ENCODE peak calls at places on chromosomes 4 and X, in eight cellular contexts. O is astrocyte; B is CD4-positive, alpha-beta T cell; U is suprapubic skin; C is osteocyte; K is lower lobe of right lung; R is omental fat pad; I is colonic mucosa. T is an unnamed sample.

GRCh38 chrX:39577206-39577605 is 520.6 kb downstream of the BCOR start:
- DNase-seq in O (peak), B (no peak), U (no peak), C (no peak), K (no peak), R (no peak), I (no peak), T (no peak)

GRCh38 chr4:166165829-166166420 is 292.9 kb downstream of the TLL1 start:
- DNase-seq in O (peak), B (no peak), U (no peak), C (no peak), K (no peak), R (no peak), I (peak), T (no peak)

GRCh38 chrX:103678199-103678993 is 8.1 kb downstream of the MORF4L2 start:
- DNase-seq in O (peak), B (no peak), U (no peak), C (no peak), K (no peak), R (no peak), I (no peak), T (no peak)

GRCh38 chr4:71126719-71127118 is 133.3 kb downstream of the DCK start:
- DNase-seq in O (peak), B (no peak), U (no peak), C (no peak), K (no peak), R (no peak), I (no peak), T (no peak)

GRCh38 chrX:35842657-35843056 is 44.5 kb downstream of the MAGEB16 start:
- DNase-seq in O (no peak), B (no peak), U (no peak), C (no peak), K (no peak), R (no peak), I (no peak), T (no peak)

GRCh38 chr4:54063224-54063623 is 1.2 kb downstream of the CHIC2 start:
- DNase-seq in O (peak), B (no peak), U (no peak), C (no peak), K (no peak), R (no peak), I (no peak), T (no peak)

GRCh38 chr4:75469896-75470295 is 44.3 kb downstream of the RCHY1 start:
- DNase-seq in O (no peak), B (no peak), U (no peak), C (no peak), K (no peak), R (no peak), I (no peak), T (no peak)

GRCh38 chr4:7824218-7824617 is 115.4 kb downstream of the AFAP1 start:
- DNase-seq in O (peak), B (no peak), U (no peak), C (no peak), K (no peak), R (no peak), I (no peak), T (no peak)

GRCh38 chr4:19835429-19835828 is 416.3 kb upstream of the SLIT2 start:
- DNase-seq in O (no peak), B (no peak), U (no peak), C (no peak), K (no peak), R (no peak), I (no peak), T (no peak)

GRCh38 chr4:20044936-20045335 is 206.8 kb upstream of the SLIT2 start:
- DNase-seq in O (no peak), B (no peak), U (no peak), C (no peak), K (no peak), R (no peak), I (no peak), T (no peak)

GRCh38 chrX:40573763-40574162 is 7.0 kb upstream of the ATP6AP2 start:
- DNase-seq in O (no peak), B (no peak), U (no peak), C (no peak), K (no peak), R (no peak), I (no peak), T (no peak)

GRCh38 chrX:69067841-69068240 is 97.4 kb downstream of the PJA1 start:
- DNase-seq in O (no peak), B (no peak), U (peak), C (peak), K (no peak), R (no peak), I (no peak), T (no peak)

GRCh38 chr4:110183058-110183457 is 15.4 kb downstream of the ELOVL6 start:
- DNase-seq in O (no peak), B (no peak), U (no peak), C (no peak), K (no peak), R (no peak), I (no peak), T (no peak)

GRCh38 chr4:166143227-166143626 is 270.2 kb downstream of the TLL1 start:
- DNase-seq in O (peak), B (no peak), U (no peak), C (no peak), K (no peak), R (no peak), I (no peak), T (no peak)

GRCh38 chrX:1205681-1206611 is 6.5 kb downstream of the CRLF2 start:
- DNase-seq in O (peak), B (no peak), U (no peak), C (peak), K (no peak), R (no peak), I (peak), T (no peak)

GRCh38 chrX:149757206-149758067 is 16.4 kb upstream of the HSFX1 start:
- DNase-seq in O (no peak), B (no peak), U (no peak), C (no peak), K (no peak), R (no peak), I (peak), T (no peak)

GRCh38 chrX:45347877-45348675 is 147.4 kb upstream of the DIPK2B start:
- DNase-seq in O (peak), B (no peak), U (no peak), C (no peak), K (no peak), R (no peak), I (no peak), T (no peak)

GRCh38 chr4:128571747-128572146 is 237.8 kb upstream of the JADE1 start:
- DNase-seq in O (peak), B (no peak), U (no peak), C (no peak), K (no peak), R (no peak), I (no peak), T (no peak)

GRCh38 chr4:7192252-7193039 is at the start of gene SORCS2:
- DNase-seq in O (no peak), B (peak), U (no peak), C (peak), K (peak), R (no peak), I (peak), T (no peak)

GRCh38 chr4:10075953-10076391 is 40.6 kb downstream of the WDR1 start:
- DNase-seq in O (no peak), B (no peak), U (no peak), C (no peak), K (no peak), R (no peak), I (no peak), T (no peak)

GRCh38 chr4:570754-571153 is 5.3 kb downstream of the TMEM271 start:
- DNase-seq in O (no peak), B (no peak), U (no peak), C (no peak), K (no peak), R (no peak), I (no peak), T (no peak)

GRCh38 chr4:30866907-30867306 is 146.7 kb downstream of the PCDH7 start:
- DNase-seq in O (peak), B (no peak), U (no peak), C (no peak), K (no peak), R (no peak), I (no peak), T (no peak)

GRCh38 chr4:26701786-26702227 is 117.9 kb downstream of the TBC1D19 start:
- DNase-seq in O (peak), B (no peak), U (no peak), C (no peak), K (no peak), R (no peak), I (no peak), T (no peak)

GRCh38 chr4:39754309-39754708 is 56.4 kb downstream of the UBE2K start:
- DNase-seq in O (no peak), B (no peak), U (no peak), C (no peak), K (no peak), R (no peak), I (no peak), T (no peak)

GRCh38 chr4:87240341-87240740 is 19.9 kb upstream of the KLHL8 start:
- DNase-seq in O (no peak), B (no peak), U (no peak), C (no peak), K (no peak), R (no peak), I (no peak), T (no peak)

GRCh38 chr4:152591876-152592275 is 56.0 kb upstream of the FBXW7 start:
- DNase-seq in O (no peak), B (no peak), U (no peak), C (no peak), K (no peak), R (no peak), I (no peak), T (no peak)

GRCh38 chrX:105483011-105483410 is 262.5 kb upstream of the TEX13A start:
- DNase-seq in O (peak), B (no peak), U (no peak), C (no peak), K (no peak), R (no peak), I (no peak), T (no peak)

GRCh38 chr4:52657630-52658501 is 1.2 kb downstream of the USP46 start:
- DNase-seq in O (no peak), B (no peak), U (peak), C (no peak), K (no peak), R (no peak), I (peak), T (no peak)

GRCh38 chr4:25926473-25926872 is 12.5 kb downstream of the SMIM20 start:
- DNase-seq in O (no peak), B (peak), U (no peak), C (no peak), K (no peak), R (no peak), I (no peak), T (no peak)

GRCh38 chrX:24133280-24133679 is 16.2 kb upstream of the ZFX start:
- DNase-seq in O (no peak), B (no peak), U (no peak), C (no peak), K (no peak), R (no peak), I (no peak), T (no peak)

GRCh38 chr4:152094851-152095700 is 334.3 kb upstream of the GATB start:
- DNase-seq in O (peak), B (no peak), U (no peak), C (no peak), K (no peak), R (no peak), I (peak), T (no peak)

GRCh38 chrX:68292471-68292870 is 140.8 kb downstream of the OPHN1 start:
- DNase-seq in O (peak), B (no peak), U (no peak), C (no peak), K (no peak), R (no peak), I (no peak), T (no peak)

DNA sequence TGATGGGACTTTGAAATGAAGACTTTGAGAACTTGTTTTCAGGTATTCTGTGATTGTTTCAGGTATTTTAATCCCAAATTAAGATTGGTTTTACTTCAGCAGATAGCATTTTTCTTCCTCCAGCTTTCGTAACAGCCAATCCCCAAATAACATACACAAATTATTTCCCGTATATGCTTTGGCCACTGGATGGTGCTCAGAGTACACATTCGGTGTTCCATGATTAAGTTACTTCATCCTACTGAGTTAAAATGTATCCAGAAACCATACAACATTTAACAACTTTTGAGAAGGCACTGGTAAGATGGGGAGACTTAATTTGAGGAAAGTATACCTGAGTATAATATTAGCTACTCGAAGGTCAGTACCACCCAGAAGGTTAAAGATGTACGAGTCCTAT is 233.4 kb upstream of the FAM47A start:
- DNase-seq in O (no peak), B (no peak), U (no peak), C (no peak), K (no peak), R (no peak), I (no peak), T (no peak)
- TF ChIP-seq CTCF in O (peak), B (no peak), U (no peak), C (peak), K (peak), R (no peak), I (no peak), T (no peak)

GRCh38 chrX:153190384-153190783 is 11.3 kb downstream of the MAGEA1 start:
- DNase-seq in O (no peak), B (no peak), U (no peak), C (no peak), K (no peak), R (no peak), I (no peak), T (no peak)

GRCh38 chrX:153181822-153182221 is 2.7 kb downstream of the MAGEA1 start:
- DNase-seq in O (no peak), B (no peak), U (no peak), C (no peak), K (no peak), R (no peak), I (no peak), T (no peak)

GRCh38 chrX:153179131-153179530 is at the start of gene MAGEA1:
- DNase-seq in O (no peak), B (no peak), U (no peak), C (no peak), K (no peak), R (no peak), I (no peak), T (no peak)

DNA sequence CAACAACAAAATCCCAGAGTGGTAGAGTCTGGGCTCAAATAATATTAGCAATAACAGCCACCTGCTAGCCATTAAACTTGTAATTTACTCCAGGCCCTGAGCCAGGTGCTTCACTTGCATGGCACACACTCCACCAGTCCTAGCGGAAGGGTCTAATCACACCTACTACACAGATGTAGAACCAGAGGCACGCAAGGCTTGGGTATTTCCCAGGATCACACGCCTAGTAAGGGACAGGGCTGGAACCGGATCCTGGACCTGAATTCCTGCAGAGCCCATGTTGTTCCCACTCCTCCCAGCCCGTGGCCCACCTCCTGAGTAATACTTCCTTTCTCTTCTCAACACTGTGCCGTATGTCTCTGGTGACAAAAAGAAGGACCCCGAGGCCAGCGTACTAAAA is 5.7 kb downstream of the MAGEA1 start:
- DNase-seq in O (no peak), B (no peak), U (no peak), C (no peak), K (no peak), R (no peak), I (no peak), T (no peak)
- TF ChIP-seq CTCF in O (no peak), B (no peak), U (no peak), C (no peak), K (no peak), R (no peak), I (no peak), T (no peak)

GRCh38 chrX:64908121-64908520 is 68.1 kb downstream of the ZC4H2 start:
- DNase-seq in O (no peak), B (no peak), U (no peak), C (no peak), K (no peak), R (no peak), I (no peak), T (no peak)
- TF ChIP-seq CTCF in O (no peak), B (no peak), U (no peak), C (no peak), K (no peak), R (no peak), I (no peak), T (no peak)

GRCh38 chr4:15516494-15516893 is 46.8 kb downstream of the CC2D2A start:
- DNase-seq in O (no peak), B (no peak), U (no peak), C (no peak), K (no peak), R (no peak), I (no peak), T (no peak)

GRCh38 chr4:15515106-15515505 is 45.4 kb downstream of the CC2D2A start:
- DNase-seq in O (no peak), B (no peak), U (no peak), C (no peak), K (no peak), R (no peak), I (no peak), T (no peak)

GRCh38 chr4:15507679-15508078 is 38.0 kb downstream of the CC2D2A start:
- DNase-seq in O (no peak), B (no peak), U (no peak), C (no peak), K (no peak), R (no peak), I (no peak), T (no peak)

GRCh38 chr4:15513545-15513944 is 43.9 kb downstream of the CC2D2A start:
- DNase-seq in O (no peak), B (no peak), U (no peak), C (no peak), K (no peak), R (no peak), I (no peak), T (no peak)
- TF ChIP-seq CTCF in O (no peak), B (no peak), U (no peak), C (peak), K (no peak), R (no peak), I (no peak), T (no peak)

GRCh38 chr4:133151681-133152329 is 2.7 kb downstream of the PCDH10 start:
- DNase-seq in O (peak), B (no peak), U (no peak), C (peak), K (no peak), R (no peak), I (no peak), T (no peak)
- TF ChIP-seq CTCF in O (no peak), B (no peak), U (no peak), C (peak), K (no peak), R (no peak), I (no peak), T (no peak)

GRCh38 chrX:96685205-96686099 is 810 bp downstream of the DIAPH2 start:
- DNase-seq in O (peak), B (peak), U (peak), C (no peak), K (peak), R (peak), I (peak), T (no peak)

GRCh38 chrX:96683997-96684338 is 674 bp upstream of the DIAPH2 start:
- DNase-seq in O (no peak), B (no peak), U (no peak), C (no peak), K (no peak), R (no peak), I (no peak), T (no peak)

GRCh38 chrX:96682516-96682915 is 2.1 kb upstream of the DIAPH2 start:
- DNase-seq in O (no peak), B (no peak), U (no peak), C (no peak), K (no peak), R (no peak), I (no peak), T (no peak)

GRCh38 chrX:96688789-96689188 is 4.1 kb downstream of the DIAPH2 start:
- DNase-seq in O (no peak), B (no peak), U (no peak), C (no peak), K (no peak), R (no peak), I (no peak), T (no peak)

GRCh38 chrX:96684339-96685204 is at the start of gene DIAPH2:
- DNase-seq in O (peak), B (peak), U (peak), C (peak), K (peak), R (peak), I (peak), T (peak)
- TF ChIP-seq CTCF in O (no peak), B (no peak), U (no peak), C (no peak), K (peak), R (no peak), I (no peak), T (no peak)